ENCODE peak calls at places on chromosomes 16 and 17, in five cellular contexts. One of them, this sample, is unnamed.
A peak's percentile ranks its signal among the peaks of the same experiment; 100 is the strongest.

GRCh38 chr16:11101695-11102522 is 154.1 kb downstream of the SOCS1 start:
- DNase-seq in right atrium auricular region: no peak
- DNase-seq in aorta: no peak
- DNase-seq in GM23338: no peak
- DNase-seq in A549: no peak
- DNase-seq in this sample: no peak

GRCh38 chr16:19660432-19660831 is 57.6 kb downstream of the KNOP1 start:
- DNase-seq in right atrium auricular region: no peak
- DNase-seq in aorta: no peak
- DNase-seq in GM23338: no peak
- DNase-seq in A549: no peak
- DNase-seq in this sample: no peak

GRCh38 chr16:58022601-58023371 is 2.8 kb upstream of the MMP15 start:
- DNase-seq in right atrium auricular region: no peak
- DNase-seq in aorta: peak; percentile 86
- DNase-seq in GM23338: peak; percentile 29
- DNase-seq in A549: no peak
- DNase-seq in this sample: no peak

GRCh38 chr17:65519471-65519870 is 42.0 kb downstream of the AXIN2 start:
- DNase-seq in right atrium auricular region: no peak
- DNase-seq in aorta: no peak
- DNase-seq in GM23338: no peak
- DNase-seq in A549: no peak
- DNase-seq in this sample: no peak

GRCh38 chr16:27273330-27273669 is 4.7 kb upstream of the NSMCE1 start:
- DNase-seq in right atrium auricular region: no peak
- DNase-seq in aorta: no peak
- DNase-seq in GM23338: no peak
- DNase-seq in A549: no peak
- DNase-seq in this sample: no peak

GRCh38 chr17:53033297-53033696 is 789.4 kb upstream of the KIF2B start:
- DNase-seq in right atrium auricular region: no peak
- DNase-seq in aorta: no peak
- DNase-seq in GM23338: no peak
- DNase-seq in A549: no peak
- DNase-seq in this sample: no peak

GRCh38 chr17:49450735-49451134 is 36.1 kb upstream of the PHB1 start:
- DNase-seq in right atrium auricular region: no peak
- DNase-seq in aorta: no peak
- DNase-seq in GM23338: no peak
- DNase-seq in A549: no peak
- DNase-seq in this sample: no peak

GRCh38 chr16:79008036-79008868 is 592.3 kb downstream of the MAF start:
- DNase-seq in right atrium auricular region: no peak
- DNase-seq in aorta: no peak
- DNase-seq in GM23338: no peak
- DNase-seq in A549: no peak
- DNase-seq in this sample: no peak

GRCh38 chr17:5667871-5668270 is 83.6 kb upstream of the NLRP1 start:
- DNase-seq in right atrium auricular region: no peak
- DNase-seq in aorta: no peak
- DNase-seq in GM23338: peak; percentile 50
- DNase-seq in A549: no peak
- DNase-seq in this sample: no peak

GRCh38 chr17:49748223-49748622 is 15.7 kb downstream of the FAM117A start:
- DNase-seq in right atrium auricular region: no peak
- DNase-seq in aorta: no peak
- DNase-seq in GM23338: no peak
- DNase-seq in A549: no peak
- DNase-seq in this sample: no peak

GRCh38 chr17:35368086-35368824 is 5.2 kb downstream of the SLFN11 start:
- DNase-seq in right atrium auricular region: no peak
- DNase-seq in aorta: peak; percentile 55
- DNase-seq in GM23338: peak; percentile 41
- DNase-seq in A549: no peak
- DNase-seq in this sample: no peak

GRCh38 chr16:72723781-72724180 is 324.1 kb downstream of the ZFHX3 start:
- DNase-seq in right atrium auricular region: no peak
- DNase-seq in aorta: no peak
- DNase-seq in GM23338: no peak
- DNase-seq in A549: no peak
- DNase-seq in this sample: no peak

GRCh38 chr16:68665501-68665900 is 20.4 kb downstream of the CDH3 start:
- DNase-seq in right atrium auricular region: no peak
- DNase-seq in aorta: no peak
- DNase-seq in GM23338: no peak
- DNase-seq in A549: no peak
- DNase-seq in this sample: no peak

GRCh38 chr16:87657621-87658192 is 55.4 kb downstream of the JPH3 start:
- DNase-seq in right atrium auricular region: no peak
- DNase-seq in aorta: no peak
- DNase-seq in GM23338: peak; percentile 81
- DNase-seq in A549: no peak
- DNase-seq in this sample: no peak

GRCh38 chr17:57290955-57291354 is 34.6 kb downstream of the MSI2 start:
- DNase-seq in right atrium auricular region: no peak
- DNase-seq in aorta: no peak
- DNase-seq in GM23338: no peak
- DNase-seq in A549: no peak
- DNase-seq in this sample: no peak

GRCh38 chr17:19004601-19005441 is at the start of gene FAM83G:
- DNase-seq in right atrium auricular region: peak; percentile 79
- DNase-seq in aorta: peak; percentile 84
- DNase-seq in GM23338: peak; percentile 85
- DNase-seq in A549: peak; percentile 90
- DNase-seq in this sample: no peak

GRCh38 chr17:35774499-35774898 is 13.8 kb downstream of the C17orf50 start:
- DNase-seq in right atrium auricular region: no peak
- DNase-seq in aorta: peak; percentile 86
- DNase-seq in GM23338: no peak
- DNase-seq in A549: no peak
- DNase-seq in this sample: no peak

GRCh38 chr17:62723842-62724241 is 84.3 kb downstream of the MARCHF10 start:
- DNase-seq in right atrium auricular region: no peak
- DNase-seq in aorta: no peak
- DNase-seq in GM23338: no peak
- DNase-seq in A549: no peak
- DNase-seq in this sample: no peak

GRCh38 chr17:61139219-61139618 is 260.4 kb upstream of the TBX2 start:
- DNase-seq in right atrium auricular region: no peak
- DNase-seq in aorta: peak; percentile 51
- DNase-seq in GM23338: no peak
- DNase-seq in A549: no peak
- DNase-seq in this sample: no peak
- H3K4me1 ChIP-seq in right atrium auricular region: peaks cover under 1% of the 10 kb centered on the region
- H3K4me1 ChIP-seq in aorta: no peaks in the 10 kb centered on the region
- H3K4me1 ChIP-seq in GM23338: no peaks in the 10 kb centered on the region
- H3K4me1 ChIP-seq in A549: no peaks in the 10 kb centered on the region
- H3K4me1 ChIP-seq in this sample: peaks cover 11% of the 10 kb centered on the region

GRCh38 chr16:75054556-75054947 is 55.7 kb downstream of the ZNRF1 start:
- DNase-seq in right atrium auricular region: no peak
- DNase-seq in aorta: no peak
- DNase-seq in GM23338: no peak
- DNase-seq in A549: no peak
- DNase-seq in this sample: no peak

GRCh38 chr16:75048546-75048945 is 49.7 kb downstream of the ZNRF1 start:
- DNase-seq in right atrium auricular region: no peak
- DNase-seq in aorta: no peak
- DNase-seq in GM23338: no peak
- DNase-seq in A549: no peak
- DNase-seq in this sample: no peak

GRCh38 chr16:75053791-75054555 is 55.1 kb downstream of the ZNRF1 start:
- DNase-seq in right atrium auricular region: peak; percentile 68
- DNase-seq in aorta: peak; percentile 58
- DNase-seq in GM23338: no peak
- DNase-seq in A549: no peak
- DNase-seq in this sample: no peak

GRCh38 chr16:75048051-75048450 is 49.2 kb downstream of the ZNRF1 start:
- DNase-seq in right atrium auricular region: no peak
- DNase-seq in aorta: no peak
- DNase-seq in GM23338: no peak
- DNase-seq in A549: no peak
- DNase-seq in this sample: no peak

DNA sequence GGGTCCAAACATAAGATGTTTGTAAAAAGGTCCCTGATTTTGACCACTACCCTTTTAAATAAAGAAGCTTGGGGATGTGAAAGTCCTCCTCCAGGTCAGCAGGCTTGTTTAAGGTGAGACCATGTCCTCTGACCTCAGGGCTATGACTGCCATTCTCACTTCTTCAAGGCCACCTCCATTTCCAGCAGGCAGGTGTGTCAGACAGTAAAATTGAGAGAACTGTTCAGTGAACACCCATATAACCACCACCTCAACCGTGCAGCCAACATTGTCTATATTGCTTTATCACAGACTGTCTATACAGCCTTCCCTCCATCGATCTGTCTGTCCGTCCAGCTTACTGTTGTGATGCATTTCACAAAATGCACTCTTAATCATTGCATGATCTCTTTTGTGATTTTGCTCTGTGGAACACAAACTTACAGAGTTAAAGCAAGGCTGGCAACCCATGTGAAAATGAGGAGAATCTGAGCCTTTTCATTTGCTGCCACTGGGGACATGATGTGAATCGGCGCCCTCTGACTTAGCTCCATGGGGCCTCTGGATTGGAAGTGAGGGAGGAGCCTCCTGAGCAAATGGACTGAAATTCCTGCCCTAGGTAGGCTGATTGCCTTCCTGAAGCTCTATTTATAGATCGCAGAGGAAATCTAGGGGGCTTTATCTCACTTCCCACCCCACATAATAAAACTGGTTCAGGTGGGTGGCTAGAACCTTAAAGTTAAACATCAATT is 53.8 kb downstream of the ZNRF1 start:
- DNase-seq in right atrium auricular region: no peak
- DNase-seq in aorta: no peak
- DNase-seq in GM23338: peak; percentile 65
- DNase-seq in A549: no peak
- DNase-seq in this sample: no peak
- H3K4me1 ChIP-seq in right atrium auricular region: peaks cover 38% of the 10 kb centered on the region
- H3K4me1 ChIP-seq in aorta: peaks cover 3% of the 10 kb centered on the region
- H3K4me1 ChIP-seq in GM23338: peaks cover 13% of the 10 kb centered on the region
- H3K4me1 ChIP-seq in A549: peaks cover 28% of the 10 kb centered on the region
- H3K4me1 ChIP-seq in this sample: peaks cover 40% of the 10 kb centered on the region

GRCh38 chr17:3593384-3593783 is 15.8 kb downstream of the TRPV1 start:
- DNase-seq in right atrium auricular region: no peak
- DNase-seq in aorta: no peak
- DNase-seq in GM23338: no peak
- DNase-seq in A549: no peak
- DNase-seq in this sample: no peak

GRCh38 chr17:3592216-3592860 is 16.9 kb downstream of the TRPV1 start:
- DNase-seq in right atrium auricular region: no peak
- DNase-seq in aorta: no peak
- DNase-seq in GM23338: no peak
- DNase-seq in A549: no peak
- DNase-seq in this sample: no peak

GRCh38 chr17:3594976-3595375 is 14.2 kb downstream of the TRPV1 start:
- DNase-seq in right atrium auricular region: no peak
- DNase-seq in aorta: no peak
- DNase-seq in GM23338: no peak
- DNase-seq in A549: no peak
- DNase-seq in this sample: no peak

GRCh38 chr17:3596804-3597464 is 12.3 kb downstream of the TRPV1 start:
- DNase-seq in right atrium auricular region: no peak
- DNase-seq in aorta: no peak
- DNase-seq in GM23338: peak; percentile 26
- DNase-seq in A549: no peak
- DNase-seq in this sample: no peak

DNA sequence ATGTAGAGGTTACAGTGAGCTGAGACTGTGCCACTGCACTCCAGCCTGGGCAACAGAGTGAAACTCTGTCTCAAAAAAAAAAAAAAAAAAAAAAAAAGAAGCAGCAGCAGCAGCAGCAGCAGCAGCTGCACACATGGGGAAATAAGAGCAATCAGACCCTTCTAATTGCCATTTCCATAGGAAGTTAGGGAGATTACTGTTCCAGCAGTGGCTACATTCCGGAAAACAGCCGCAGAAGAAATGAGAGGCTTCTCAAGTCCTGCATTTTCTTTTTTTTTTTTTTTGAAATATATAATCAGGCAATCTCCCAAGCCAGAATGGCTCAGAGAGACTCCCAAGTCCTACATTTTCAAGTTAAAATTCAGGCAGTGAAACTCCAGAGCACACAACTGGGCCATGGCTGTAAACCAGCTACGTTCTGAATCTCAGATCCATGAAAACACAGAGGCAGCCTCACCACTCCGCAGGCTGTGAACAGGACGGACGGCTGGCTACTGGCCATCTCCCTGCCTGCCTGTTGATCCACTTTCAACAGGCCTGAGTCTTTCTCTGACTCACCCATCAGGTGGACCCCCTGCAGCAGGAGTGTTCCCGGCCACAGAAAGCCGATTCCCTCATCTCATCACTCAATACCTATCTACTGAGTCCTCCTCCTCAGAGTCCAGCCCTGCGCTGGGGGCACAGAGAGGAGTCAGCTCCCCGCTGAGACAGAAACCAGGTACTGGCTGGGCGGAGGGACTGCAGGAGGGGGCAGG is 15.0 kb downstream of the TRPV1 start:
- DNase-seq in right atrium auricular region: peak; percentile 61
- DNase-seq in aorta: no peak
- DNase-seq in GM23338: no peak
- DNase-seq in A549: no peak
- DNase-seq in this sample: no peak
- H3K4me1 ChIP-seq in right atrium auricular region: peaks cover 6% of the 10 kb centered on the region
- H3K4me1 ChIP-seq in aorta: no peaks in the 10 kb centered on the region
- H3K4me1 ChIP-seq in GM23338: no peaks in the 10 kb centered on the region
- H3K4me1 ChIP-seq in A549: no peaks in the 10 kb centered on the region
- H3K4me1 ChIP-seq in this sample: no peaks in the 10 kb centered on the region

GRCh38 chr16:75483222-75483621 is 12.0 kb downstream of the CHST6 start:
- DNase-seq in right atrium auricular region: no peak
- DNase-seq in aorta: no peak
- DNase-seq in GM23338: no peak
- DNase-seq in A549: no peak
- DNase-seq in this sample: no peak

GRCh38 chr16:75486666-75487313 is 8.5 kb downstream of the CHST6 start:
- DNase-seq in right atrium auricular region: no peak
- DNase-seq in aorta: no peak
- DNase-seq in GM23338: no peak
- DNase-seq in A549: no peak
- DNase-seq in this sample: no peak

GRCh38 chr16:75488322-75488721 is 6.9 kb downstream of the CHST6 start:
- DNase-seq in right atrium auricular region: no peak
- DNase-seq in aorta: no peak
- DNase-seq in GM23338: no peak
- DNase-seq in A549: no peak
- DNase-seq in this sample: no peak

GRCh38 chr16:75485230-75486013 is 9.8 kb downstream of the CHST6 start:
- DNase-seq in right atrium auricular region: no peak
- DNase-seq in aorta: no peak
- DNase-seq in GM23338: no peak
- DNase-seq in A549: no peak
- DNase-seq in this sample: no peak

DNA sequence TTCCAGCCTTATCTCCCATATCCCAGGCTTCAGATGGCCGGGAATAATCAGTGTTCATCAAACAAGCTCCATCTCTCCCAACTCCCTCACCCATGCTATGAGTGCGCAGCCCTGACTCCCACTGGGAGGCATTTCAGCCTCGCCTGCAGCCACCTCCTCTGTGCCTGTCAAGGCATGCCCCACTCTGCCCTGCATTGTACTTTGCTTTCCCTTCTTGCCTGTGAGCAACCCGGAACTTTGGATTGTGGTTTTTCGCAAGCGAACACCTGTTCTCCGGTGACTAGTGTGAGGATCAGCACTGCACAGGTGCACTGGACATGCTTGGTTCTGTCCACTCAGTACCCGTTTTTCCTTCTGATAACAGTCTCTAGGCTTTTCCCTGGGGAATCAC is 9.2 kb downstream of the CHST6 start:
- DNase-seq in right atrium auricular region: no peak
- DNase-seq in aorta: no peak
- DNase-seq in GM23338: no peak
- DNase-seq in A549: no peak
- DNase-seq in this sample: no peak
- H3K4me1 ChIP-seq in right atrium auricular region: no peaks in the 10 kb centered on the region
- H3K4me1 ChIP-seq in aorta: no peaks in the 10 kb centered on the region
- H3K4me1 ChIP-seq in GM23338: no peaks in the 10 kb centered on the region
- H3K4me1 ChIP-seq in A549: peaks cover 8% of the 10 kb centered on the region
- H3K4me1 ChIP-seq in this sample: no peaks in the 10 kb centered on the region